ENCODE peak calls at places on chromosomes 7 and 10, in nine cellular contexts. G, R, S, Z, I, U, K, Q and H are unnamed samples.

GRCh38 chr10:13231190-13231589 is 3.0 kb downstream of the UCMA start:
- DNase-seq in K (no peak), G (peak; percentile 15), I (no peak), Q (no peak), Z (no peak), R (no peak), S (no peak), U (no peak), H (no peak)

GRCh38 chr10:32295027-32295426 is 51.9 kb downstream of the EPC1 start:
- DNase-seq in K (no peak), U (no peak), S (no peak), Z (no peak), G (no peak), I (no peak), R (no peak), Q (no peak), H (no peak)

GRCh38 chr7:74514131-74514591 is 60.5 kb downstream of the GTF2IRD1 start:
- DNase-seq in G (no peak), K (no peak), Q (no peak), Z (no peak), U (no peak), I (no peak), R (no peak), S (no peak), H (no peak)

GRCh38 chr10:50540069-50540825 is 83.5 kb downstream of the SGMS1 start:
- DNase-seq in Z (no peak), R (no peak), S (no peak), U (no peak), I (no peak), G (no peak), Q (no peak), K (no peak), H (peak; percentile 30)

GRCh38 chr10:45466784-45467183 is 92.8 kb downstream of the ALOX5 start:
- DNase-seq in U (no peak), I (no peak), Q (no peak), K (no peak), G (no peak), R (no peak), S (no peak), Z (no peak), H (no peak)

GRCh38 chr10:10209152-10209551 is 808.5 kb upstream of the CELF2 start:
- DNase-seq in U (no peak), Q (no peak), Z (no peak), I (peak; percentile 49), K (no peak), G (peak; percentile 45), R (no peak), S (no peak), H (peak; percentile 1)

GRCh38 chr10:132036153-132036886 is 29.4 kb upstream of the JAKMIP3 start:
- DNase-seq in Z (no peak), Q (no peak), G (no peak), K (no peak), U (peak; percentile 57), R (no peak), I (peak; percentile 60), S (no peak), H (no peak)

GRCh38 chr7:121620953-121621606 is 225.0 kb upstream of the FAM3C start:
- DNase-seq in G (no peak), K (no peak), U (no peak), Z (no peak), R (no peak), I (no peak), Q (no peak), S (no peak), H (no peak)

GRCh38 chr7:148540041-148540738 is 50.4 kb upstream of the C7orf33 start:
- DNase-seq in Q (no peak), I (peak; percentile 37), S (no peak), G (peak; percentile 58), K (peak; percentile 4), U (peak; percentile 47), R (no peak), Z (no peak), H (no peak)

GRCh38 chr10:100887761-100888296 is 24.9 kb upstream of the SLF2 start:
- DNase-seq in G (peak; percentile 17), Z (no peak), K (no peak), R (no peak), U (no peak), I (no peak), S (no peak), Q (no peak), H (no peak)

GRCh38 chr10:34145751-34146150 is 669.3 kb downstream of the PARD3 start:
- DNase-seq in I (no peak), S (peak; percentile 88), G (no peak), K (no peak), R (no peak), Q (no peak), U (no peak), Z (no peak), H (no peak)

GRCh38 chr10:114932945-114933344 is 5.0 kb upstream of the TRUB1 start:
- DNase-seq in U (no peak), K (no peak), Q (no peak), I (no peak), G (no peak), R (no peak), Z (no peak), S (no peak), H (no peak)

GRCh38 chr7:919924-920341 is 34.5 kb downstream of the ADAP1 start:
- DNase-seq in I (peak; percentile 28), S (no peak), K (no peak), G (peak; percentile 70), R (no peak), U (no peak), Z (no peak), Q (no peak), H (no peak)

GRCh38 chr10:77259475-77259874 is 378.1 kb downstream of the KCNMA1 start:
- DNase-seq in K (no peak), I (no peak), G (no peak), S (no peak), R (no peak), Z (no peak), Q (no peak), U (no peak), H (no peak)

GRCh38 chr10:131567279-131568162 is 256.0 kb upstream of the TCERG1L start:
- DNase-seq in U (no peak), R (no peak), K (no peak), Z (no peak), I (no peak), S (no peak), G (no peak), Q (no peak), H (no peak)

GRCh38 chr10:34200355-34200901 is 614.7 kb downstream of the PARD3 start:
- DNase-seq in Z (no peak), S (no peak), G (no peak), I (no peak), Q (no peak), K (no peak), U (no peak), R (no peak), H (peak; percentile 7)

GRCh38 chr10:12406764-12407400 is 57.5 kb downstream of the CAMK1D start:
- DNase-seq in I (no peak), Q (no peak), K (no peak), U (no peak), S (no peak), Z (no peak), G (no peak), R (no peak), H (peak; percentile 4)

GRCh38 chr10:5971886-5972285 is 5.5 kb downstream of the IL15RA start:
- DNase-seq in U (no peak), K (no peak), R (no peak), G (no peak), Q (no peak), Z (no peak), I (no peak), S (no peak), H (peak; percentile 57)

GRCh38 chr7:25894002-25894901 is 257.7 kb upstream of the NFE2L3 start:
- DNase-seq in K (peak; percentile 61), G (peak; percentile 67), Z (no peak), Q (peak; percentile 45), I (no peak), R (no peak), S (no peak), U (peak; percentile 43), H (peak; percentile 60)

DNA sequence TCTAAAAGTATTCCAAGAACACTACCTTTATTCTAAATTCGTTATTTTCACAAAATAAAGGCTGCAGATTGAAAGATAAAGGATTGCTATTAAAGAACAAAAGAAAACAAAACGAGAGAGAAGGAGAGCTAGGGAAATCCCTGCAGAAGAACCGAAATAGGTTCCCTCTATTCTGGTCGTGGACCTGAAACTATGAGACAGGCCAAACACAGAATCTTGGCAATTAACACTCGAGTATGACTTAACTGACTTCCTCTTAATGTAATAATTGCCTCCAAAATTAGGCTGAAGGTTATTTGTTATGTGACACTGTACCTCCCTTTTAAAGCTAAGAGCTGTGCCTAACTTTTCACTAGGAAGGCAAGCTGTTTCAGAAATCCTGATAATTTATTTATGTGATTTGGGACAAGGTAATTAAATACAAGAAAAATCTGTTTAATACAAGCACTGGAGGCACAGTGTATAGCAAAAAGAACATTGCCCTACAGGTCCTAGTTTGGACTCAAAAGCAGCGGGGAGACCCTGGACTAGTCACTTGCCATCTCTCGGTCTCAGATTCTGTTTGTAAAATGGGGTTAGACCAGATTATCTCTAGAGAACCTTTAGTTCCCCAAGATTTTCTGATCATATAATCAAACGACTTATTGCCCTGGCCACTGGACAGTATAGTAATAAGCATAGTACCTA is 11.6 kb downstream of the NAMPT start:
- DNase-seq in Z (no peak), G (no peak), U (no peak), I (no peak), R (no peak), K (no peak), S (no peak), Q (no peak), H (no peak)
- TF ChIP-seq POLR2A in Z (no peak), G (no peak), U (no peak), I (no peak), R (no peak), K (no peak), S (no peak), Q (no peak), H (no peak)

GRCh38 chr7:97868314-97868713 is 3.9 kb downstream of the ASNS start:
- DNase-seq in K (no peak), I (no peak), Z (no peak), S (no peak), R (no peak), Q (no peak), G (no peak), U (no peak), H (no peak)
- H3K4me3 ChIP-seq in K (no peak overlapping the region), I (no peak overlapping the region), Z (no peak overlapping the region), S (no peak overlapping the region), R (no peak overlapping the region), Q (no peak overlapping the region), G (no peak overlapping the region), U (no peak overlapping the region), H (no peak overlapping the region)

GRCh38 chr7:4195650-4196049 is 486.4 kb upstream of the FOXK1 start:
- DNase-seq in U (no peak), G (no peak), R (no peak), Z (no peak), S (no peak), K (no peak), I (no peak), Q (no peak), H (no peak)
- TF ChIP-seq CTCF in U (no peak), G (no peak), R (no peak), Z (no peak), S (no peak), K (no peak), I (no peak), Q (no peak), H (no peak)

DNA sequence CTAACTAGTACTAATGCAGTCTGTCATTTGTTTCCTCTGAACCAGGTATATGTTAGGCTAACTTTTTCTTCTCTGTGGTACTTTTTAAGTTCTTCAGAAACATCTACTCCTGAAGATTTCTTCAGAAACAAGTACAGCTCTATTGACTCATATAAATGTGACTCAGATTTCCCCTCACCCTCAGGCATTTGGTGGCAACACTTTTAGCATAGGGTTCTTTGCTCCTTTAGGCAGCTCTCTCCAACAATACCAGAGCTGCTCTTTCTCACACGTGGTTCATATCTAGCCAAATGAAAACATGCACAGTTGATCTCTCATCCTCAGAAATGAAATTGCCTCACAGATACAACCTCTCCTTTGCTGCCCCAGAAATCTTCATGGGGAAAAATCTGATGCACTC is 939.8 kb downstream of the SORCS1 start:
- DNase-seq in Q (no peak), K (no peak), Z (no peak), R (no peak), G (no peak), I (no peak), U (no peak), S (no peak), H (no peak)
- TF ChIP-seq POLR2A in Q (no peak), K (no peak), Z (no peak), R (no peak), G (no peak), I (no peak), U (no peak), S (no peak), H (no peak)